ENCODE peak calls at places on chromosomes 16 and 17, in ten cellular contexts. B is SW480; O is neural crest cell; F is activated gamma-delta T cell treated with Interleukin-2 at 50 U/mL for 16 hours; C is naive thymus-derived CD8-positive, alpha-beta T cell; P is BJ; Y is stimulated activated CD4-positive, alpha-beta T cell treated with anti-CD3 and anti-CD28 coated beads, Interleukin-15, amount 100 ng/mL, for 1 hour; E is fibroblast of gingiva; I is spleen; R is GM18507. U is an unnamed sample.

GRCh38 chr17:78484300-78485159 is 92.7 kb downstream of the DNAH17 start:
- DNase-seq in B (peak; percentile 76), O (peak; percentile 18), F (peak; percentile 52), C (peak; percentile 53), P (no peak), Y (peak; percentile 55), E (no peak), I (peak; percentile 87), R (peak; percentile 56), U (peak; percentile 39)

GRCh38 chr16:57039148-57039812 is 49.9 kb downstream of the NLRC5 start:
- DNase-seq in B (no peak), O (no peak), F (no peak), C (peak; percentile 58), P (peak; percentile 33), Y (no peak), E (peak; percentile 69), I (peak; percentile 86), R (no peak), U (peak; percentile 60)

GRCh38 chr16:50038756-50039529 is 13.9 kb downstream of the CNEP1R1 start:
- DNase-seq in B (no peak), O (no peak), F (no peak), C (no peak), P (no peak), Y (no peak), E (no peak), I (no peak), R (no peak), U (peak; percentile 19)

GRCh38 chr16:88770459-88771293 is 14.3 kb downstream of the PIEZO1 start:
- DNase-seq in B (peak; percentile 82), O (no peak), F (peak; percentile 68), C (peak; percentile 47), P (no peak), Y (no peak), E (peak; percentile 29), I (peak; percentile 88), R (no peak), U (no peak)

GRCh38 chr16:28936784-28937155 is 5.0 kb downstream of the CD19 start:
- DNase-seq in B (no peak), O (no peak), F (no peak), C (no peak), P (no peak), Y (no peak), E (no peak), I (peak; percentile 79), R (no peak), U (no peak)

GRCh38 chr16:85555549-85556455 is 57.3 kb upstream of the GSE1 start:
- DNase-seq in B (no peak), O (no peak), F (no peak), C (no peak), P (no peak), Y (peak; percentile 5), E (peak; percentile 42), I (no peak), R (no peak), U (peak; percentile 70)

GRCh38 chr17:51441431-51441830 is 181.1 kb downstream of the UTP18 start:
- DNase-seq in B (no peak), O (no peak), F (no peak), C (no peak), P (no peak), Y (no peak), E (no peak), I (no peak), R (no peak), U (no peak)

GRCh38 chr17:50153650-50154575 is 3.4 kb upstream of the PPP1R9B start:
- DNase-seq in B (no peak), O (no peak), F (no peak), C (no peak), P (no peak), Y (no peak), E (peak; percentile 36), I (peak; percentile 81), R (no peak), U (no peak)

GRCh38 chr16:27828671-27829070 is 234.8 kb downstream of the GSG1L start:
- DNase-seq in B (no peak), O (no peak), F (no peak), C (no peak), P (no peak), Y (no peak), E (no peak), I (peak; percentile 27), R (no peak), U (no peak)

GRCh38 chr16:56773531-56773930 is 43.6 kb downstream of the NUP93 start:
- DNase-seq in B (no peak), O (no peak), F (no peak), C (no peak), P (no peak), Y (no peak), E (no peak), I (no peak), R (no peak), U (no peak)

GRCh38 chr17:40931311-40931710 is 6.1 kb downstream of the KRT23 start:
- DNase-seq in B (no peak), O (no peak), F (no peak), C (no peak), P (no peak), Y (no peak), E (no peak), I (no peak), R (no peak), U (no peak)

GRCh38 chr17:40179923-40180659 is 2.8 kb downstream of the RAPGEFL1 start:
- DNase-seq in B (no peak), O (no peak), F (no peak), C (no peak), P (no peak), Y (no peak), E (no peak), I (no peak), R (no peak), U (peak; percentile 56)

GRCh38 chr17:15257316-15257925 is 7.7 kb downstream of the PMP22 start:
- DNase-seq in B (peak; percentile 71), O (peak; percentile 75), F (peak; percentile 42), C (peak; percentile 48), P (peak; percentile 44), Y (peak; percentile 12), E (peak; percentile 89), I (peak; percentile 86), R (peak; percentile 46), U (peak; percentile 78)

GRCh38 chr16:57720142-57720575 is 15.4 kb upstream of the KATNB1 start:
- DNase-seq in B (peak; percentile 38), O (peak; percentile 69), F (peak; percentile 40), C (peak; percentile 27), P (no peak), Y (peak; percentile 16), E (peak; percentile 41), I (peak; percentile 88), R (no peak), U (peak; percentile 74)

GRCh38 chr17:65554568-65555223 is 6.8 kb downstream of the AXIN2 start:
- DNase-seq in B (no peak), O (no peak), F (no peak), C (no peak), P (no peak), Y (no peak), E (peak; percentile 30), I (no peak), R (no peak), U (no peak)

GRCh38 chr17:42408076-42408475 is 15.0 kb downstream of the CAVIN1 start:
- DNase-seq in B (no peak), O (peak; percentile 20), F (no peak), C (no peak), P (no peak), Y (no peak), E (no peak), I (no peak), R (no peak), U (no peak)

GRCh38 chr16:87161822-87162676 is 155.1 kb downstream of the C16orf95 start:
- DNase-seq in B (no peak), O (no peak), F (no peak), C (no peak), P (no peak), Y (no peak), E (no peak), I (peak; percentile 38), R (no peak), U (no peak)

GRCh38 chr17:81500026-81500425 is 12.6 kb downstream of the ACTG1 start:
- DNase-seq in B (no peak), O (no peak), F (no peak), C (no peak), P (no peak), Y (no peak), E (no peak), I (no peak), R (no peak), U (no peak)

GRCh38 chr17:70006159-70006558 is 68.9 kb upstream of the KCNJ16 start:
- DNase-seq in B (no peak), O (no peak), F (no peak), C (no peak), P (no peak), Y (no peak), E (peak; percentile 42), I (no peak), R (no peak), U (peak; percentile 44)

GRCh38 chr17:77700165-77700881 is 258.2 kb upstream of the TNRC6C start:
- DNase-seq in B (no peak), O (no peak), F (no peak), C (no peak), P (no peak), Y (no peak), E (no peak), I (no peak), R (no peak), U (no peak)

GRCh38 chr17:63792055-63792729 is 18.2 kb downstream of the DDX42 start:
- DNase-seq in B (no peak), O (no peak), F (no peak), C (no peak), P (no peak), Y (no peak), E (no peak), I (no peak), R (no peak), U (no peak)

GRCh38 chr17:63450551-63450950 is 4.4 kb upstream of the CYB561 start:
- DNase-seq in B (peak; percentile 22), O (no peak), F (peak; percentile 40), C (no peak), P (no peak), Y (no peak), E (no peak), I (no peak), R (no peak), U (no peak)

GRCh38 chr17:60525347-60525623 is 757 bp downstream of the APPBP2 start:
- DNase-seq in B (peak; percentile 26), O (no peak), F (no peak), C (no peak), P (no peak), Y (no peak), E (no peak), I (no peak), R (no peak), U (no peak)

GRCh38 chr16:46859719-46860152 is 24.4 kb upstream of the GPT2 start:
- DNase-seq in B (peak; percentile 73), O (no peak), F (no peak), C (no peak), P (no peak), Y (no peak), E (peak; percentile 47), I (peak; percentile 31), R (no peak), U (peak; percentile 91)

GRCh38 chr17:43655702-43656275 is 5.9 kb downstream of the MEOX1 start:
- DNase-seq in B (no peak), O (no peak), F (no peak), C (no peak), P (no peak), Y (no peak), E (no peak), I (no peak), R (no peak), U (no peak)

GRCh38 chr16:56424791-56425438 is 430 bp downstream of the AMFR start:
- DNase-seq in B (no peak), O (peak; percentile 36), F (peak; percentile 21), C (peak; percentile 43), P (no peak), Y (peak; percentile 33), E (no peak), I (peak; percentile 92), R (no peak), U (peak; percentile 48)